ENCODE peak calls at places on chromosomes 3 and 15, in four cellular contexts. F is heart right ventricle, Y is fibroblast of lung, N is endothelial cell. R is an unnamed sample.

GRCh38 chr3:72998489-72998888 is 1.9 kb downstream of the PPP4R2 start:
- DNase-seq in F (no peak), Y (no peak), N (no peak), R (no peak)

GRCh38 chr3:42934910-42935309 is 29.0 kb downstream of the ZNF662 start:
- DNase-seq in F (no peak), Y (no peak), N (no peak), R (no peak)

GRCh38 chr15:57746752-57747151 is 40.2 kb downstream of the POLR2M start:
- DNase-seq in F (no peak), Y (no peak), N (no peak), R (no peak)

GRCh38 chr15:38554354-38554753 is 10.3 kb downstream of the RASGRP1 start:
- DNase-seq in F (no peak), Y (peak; percentile 71), N (no peak), R (no peak)

GRCh38 chr3:54850484-54851003 is 77.3 kb downstream of the LRTM1 start:
- DNase-seq in F (no peak), Y (no peak), N (no peak), R (no peak)

GRCh38 chr15:70701891-70702568 is 61.3 kb downstream of the UACA start:
- DNase-seq in F (peak; percentile 38), Y (peak; percentile 79), N (no peak), R (peak; percentile 86)

GRCh38 chr15:60444289-60444912 is 34.5 kb downstream of the ICE2 start:
- DNase-seq in F (no peak), Y (peak; percentile 29), N (no peak), R (no peak)

GRCh38 chr3:114848087-114848486 is 299.0 kb downstream of the ZBTB20 start:
- DNase-seq in F (no peak), Y (no peak), N (no peak), R (peak; percentile 16)

GRCh38 chr3:130903412-130903908 is 9.6 kb downstream of the ATP2C1 start:
- DNase-seq in F (no peak), Y (no peak), N (no peak), R (no peak)

GRCh38 chr15:43208052-43209002 is 12.5 kb downstream of the EPB42 start:
- DNase-seq in F (no peak), Y (no peak), N (no peak), R (no peak)

GRCh38 chr15:66599536-66600239 is 33.9 kb upstream of the LCTL start:
- DNase-seq in F (no peak), Y (no peak), N (no peak), R (no peak)

GRCh38 chr3:172924546-172924945 is 174.0 kb downstream of the ECT2 start:
- DNase-seq in F (no peak), Y (peak; percentile 66), N (no peak), R (no peak)

GRCh38 chr15:63043391-63044076 is 987 bp downstream of the TPM1 start:
- DNase-seq in F (no peak), Y (no peak), N (peak; percentile 26), R (no peak)

GRCh38 chr3:151425640-151426336 is 35.1 kb downstream of the IGSF10 start:
- DNase-seq in F (no peak), Y (peak; percentile 44), N (no peak), R (no peak)
- TF ChIP-seq CTCF in F (no peak), Y (peak; percentile 25), N (no peak), R (peak; percentile 28)

GRCh38 chr3:162777118-162777517 is 1280.5 kb downstream of the OTOL1 start:
- DNase-seq in F (no peak), Y (no peak), N (no peak), R (no peak)
- TF ChIP-seq CTCF in F (no peak), Y (peak; percentile 24), N (no peak), R (peak; percentile 15)

DNA sequence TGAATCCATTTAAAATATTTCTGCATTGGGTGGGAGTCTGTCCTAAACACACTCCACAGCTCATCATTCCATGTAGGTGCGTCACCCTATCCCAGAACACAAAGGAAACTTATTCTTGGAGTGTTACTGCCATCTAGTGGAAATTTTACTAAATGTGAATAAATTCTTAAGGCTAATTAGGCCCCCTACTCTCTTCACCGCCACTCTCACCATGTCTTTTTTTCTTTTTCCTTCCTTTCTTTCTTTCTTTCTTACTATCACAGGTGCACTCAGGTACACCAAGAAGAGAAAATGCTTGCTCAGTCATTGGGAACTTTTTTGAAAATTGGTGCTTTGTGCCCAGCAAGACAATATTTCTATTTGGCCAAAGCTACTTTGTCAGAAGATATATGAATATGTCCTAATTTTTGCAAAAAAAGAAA is 26.4 kb upstream of the ATP8B4 start:
- DNase-seq in F (no peak), Y (peak; percentile 77), N (no peak), R (peak; percentile 51)
- TF ChIP-seq CTCF in F (peak; percentile 45), Y (peak; percentile 31), N (peak; percentile 63), R (peak; percentile 26)

DNA sequence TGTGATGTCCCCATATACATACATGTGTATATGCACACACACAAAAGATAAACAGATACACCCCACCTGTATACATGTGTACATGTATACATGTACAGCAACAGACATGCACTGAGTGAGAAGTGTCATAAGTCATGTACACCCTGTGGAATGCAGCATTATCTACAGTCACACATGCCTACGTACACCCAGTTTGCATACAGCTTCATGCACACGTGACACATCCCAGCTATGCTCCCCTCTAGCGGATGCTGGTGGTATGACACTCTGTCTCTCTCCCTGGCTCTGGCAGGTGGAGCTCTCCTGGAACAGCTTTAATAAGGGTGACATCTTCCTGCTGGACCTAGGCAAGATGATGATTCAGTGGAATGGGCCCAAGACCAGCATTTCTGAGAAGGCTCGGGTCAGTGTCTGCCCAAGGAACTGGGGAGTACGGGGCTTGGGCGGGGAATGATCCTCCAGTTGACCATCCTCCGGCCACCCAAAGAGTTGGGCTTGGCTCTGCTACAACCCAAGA is 6.3 kb downstream of the VILL start:
- DNase-seq in F (peak; percentile 70), Y (peak; percentile 71), N (peak; percentile 86), R (no peak)
- TF ChIP-seq CTCF in F (peak; percentile 85), Y (peak; percentile 97), N (peak; percentile 96), R (peak; percentile 96)

GRCh38 chr15:98581715-98582114 is 66.6 kb upstream of the IGF1R start:
- DNase-seq in F (no peak), Y (no peak), N (no peak), R (no peak)
- TF ChIP-seq CTCF in F (no peak), Y (no peak), N (no peak), R (peak; percentile 53)